ENCODE peak calls at places on chromosome 17, in four cellular contexts. G, A, C and P are unnamed samples.

GRCh38 chr17:36653374-36653773 is 52.0 kb downstream of the MRM1 start:
- DNase-seq in G (peak; percentile 37), A (no peak), C (no peak), P (peak; percentile 38)

GRCh38 chr17:59643159-59643857 is 23.6 kb downstream of the CLTC start:
- DNase-seq in G (no peak), A (peak; percentile 11), C (no peak), P (no peak)

GRCh38 chr17:55741353-55741700 is 9.5 kb upstream of the PCTP start:
- DNase-seq in G (no peak), A (no peak), C (no peak), P (no peak)

GRCh38 chr17:8382880-8383142 is 182 bp downstream of the RPL26 start:
- DNase-seq in G (no peak), A (no peak), C (no peak), P (no peak)

GRCh38 chr17:40528692-40529417 is 27.4 kb upstream of the TNS4 start:
- DNase-seq in G (no peak), A (no peak), C (no peak), P (no peak)

GRCh38 chr17:10156579-10157488 is 41.6 kb downstream of the GAS7 start:
- DNase-seq in G (no peak), A (peak; percentile 91), C (peak; percentile 12), P (no peak)

GRCh38 chr17:17569691-17570090 is 21.8 kb downstream of the PEMT start:
- DNase-seq in G (no peak), A (no peak), C (no peak), P (no peak)

GRCh38 chr17:3986939-3987335 is 22.7 kb upstream of the ATP2A3 start:
- DNase-seq in G (no peak), A (no peak), C (no peak), P (no peak)

GRCh38 chr17:17561408-17562144 is 29.9 kb downstream of the PEMT start:
- DNase-seq in G (no peak), A (no peak), C (no peak), P (no peak)

GRCh38 chr17:30263552-30264333 is 28.0 kb downstream of the BLMH start:
- DNase-seq in G (no peak), A (no peak), C (no peak), P (no peak)

GRCh38 chr17:72476575-72476986 is 355.8 kb downstream of the SOX9 start:
- DNase-seq in G (no peak), A (no peak), C (no peak), P (peak; percentile 89)

GRCh38 chr17:8918811-8919210 is 46.7 kb downstream of the PIK3R5 start:
- DNase-seq in G (no peak), A (no peak), C (no peak), P (no peak)

GRCh38 chr17:67982034-67982640 is 14.1 kb downstream of the C17orf58 start:
- DNase-seq in G (no peak), A (no peak), C (no peak), P (no peak)

GRCh38 chr17:6713130-6713917 is at the start of gene SLC13A5:
- DNase-seq in G (peak; percentile 83), A (no peak), C (no peak), P (peak; percentile 93)

GRCh38 chr17:13563916-13564315 is 37.8 kb downstream of the HS3ST3A1 start:
- DNase-seq in G (no peak), A (no peak), C (no peak), P (no peak)

GRCh38 chr17:58679263-58680037 is 12.4 kb downstream of the TEX14 start:
- DNase-seq in G (peak; percentile 60), A (peak; percentile 94), C (no peak), P (no peak)

GRCh38 chr17:45019177-45019711 is 32.2 kb downstream of the DCAKD start:
- DNase-seq in G (peak; percentile 68), A (peak; percentile 52), C (peak; percentile 41), P (peak; percentile 53)

GRCh38 chr17:61561354-61561753 is 29.7 kb downstream of the NACA2 start:
- DNase-seq in G (no peak), A (no peak), C (no peak), P (no peak)

GRCh38 chr17:30597776-30598288 is 120.6 kb downstream of the GOSR1 start:
- DNase-seq in G (no peak), A (no peak), C (no peak), P (no peak)

GRCh38 chr17:12647023-12647422 is 18.7 kb upstream of the MYOCD start:
- DNase-seq in G (no peak), A (no peak), C (no peak), P (no peak)

GRCh38 chr17:62704381-62704971 is 77.0 kb downstream of the MRC2 start:
- DNase-seq in G (peak; percentile 66), A (no peak), C (peak; percentile 64), P (no peak)

GRCh38 chr17:19346351-19347255 is 15.9 kb downstream of the B9D1 start:
- DNase-seq in G (peak; percentile 78), A (no peak), C (peak; percentile 63), P (no peak)

GRCh38 chr17:71922439-71922838 is 198.4 kb upstream of the SOX9 start:
- DNase-seq in G (no peak), A (peak; percentile 68), C (no peak), P (no peak)

GRCh38 chr17:44636562-44636961 is 19.7 kb upstream of the MEIOC start:
- DNase-seq in G (no peak), A (no peak), C (no peak), P (peak; percentile 30)

GRCh38 chr17:80678621-80679020 is 134.0 kb downstream of the RPTOR start:
- DNase-seq in G (peak; percentile 62), A (no peak), C (peak; percentile 58), P (peak; percentile 55)

DNA sequence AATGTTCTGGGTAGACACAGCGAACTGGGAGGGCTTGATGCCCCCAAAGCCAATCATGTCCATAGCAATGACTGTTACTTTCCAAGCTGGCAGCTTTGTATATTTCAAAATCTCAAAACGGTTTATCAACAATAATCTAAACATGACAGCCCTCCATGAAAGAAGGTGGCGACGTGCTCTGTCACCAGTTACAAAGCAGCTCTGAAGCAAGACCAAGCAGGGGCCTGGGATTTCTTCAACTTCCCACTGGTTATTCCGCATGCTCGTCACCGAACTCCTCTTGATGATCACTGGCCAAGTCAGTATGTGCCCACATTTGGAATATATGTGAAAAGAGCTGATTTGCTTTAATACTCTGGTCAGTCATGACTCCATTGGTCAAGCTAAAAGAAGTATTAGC is 175.6 kb downstream of the VPS53 start:
- DNase-seq in G (no peak), A (no peak), C (no peak), P (no peak)
- H3K4me3 ChIP-seq in G (no peak overlapping the region), A (no peak overlapping the region), C (no peak overlapping the region), P (no peak overlapping the region)

DNA sequence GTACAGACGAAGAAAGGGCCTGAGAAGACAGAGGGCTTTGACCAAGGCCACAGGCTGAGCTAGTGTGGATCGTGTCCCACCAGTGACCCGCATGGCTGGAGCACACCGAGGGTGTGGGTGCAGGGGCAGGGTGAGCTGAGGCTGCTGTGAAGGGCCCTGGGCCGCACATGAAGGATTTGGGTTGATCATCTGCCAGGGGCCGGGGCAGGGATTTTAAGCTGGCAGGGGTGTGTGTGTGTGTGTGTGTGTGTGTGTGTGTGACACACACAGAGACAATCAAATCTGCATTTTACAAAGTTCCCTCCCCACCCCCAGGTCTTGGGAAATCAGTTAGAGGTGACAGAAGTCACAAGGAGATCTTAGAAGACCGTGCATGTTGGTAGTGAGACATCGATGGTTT is 65.2 kb downstream of the SRCIN1 start:
- DNase-seq in G (no peak), A (peak; percentile 47), C (no peak), P (no peak)
- H3K4me3 ChIP-seq in G (no peak overlapping the region), A (no peak overlapping the region), C (no peak overlapping the region), P (no peak overlapping the region)

DNA sequence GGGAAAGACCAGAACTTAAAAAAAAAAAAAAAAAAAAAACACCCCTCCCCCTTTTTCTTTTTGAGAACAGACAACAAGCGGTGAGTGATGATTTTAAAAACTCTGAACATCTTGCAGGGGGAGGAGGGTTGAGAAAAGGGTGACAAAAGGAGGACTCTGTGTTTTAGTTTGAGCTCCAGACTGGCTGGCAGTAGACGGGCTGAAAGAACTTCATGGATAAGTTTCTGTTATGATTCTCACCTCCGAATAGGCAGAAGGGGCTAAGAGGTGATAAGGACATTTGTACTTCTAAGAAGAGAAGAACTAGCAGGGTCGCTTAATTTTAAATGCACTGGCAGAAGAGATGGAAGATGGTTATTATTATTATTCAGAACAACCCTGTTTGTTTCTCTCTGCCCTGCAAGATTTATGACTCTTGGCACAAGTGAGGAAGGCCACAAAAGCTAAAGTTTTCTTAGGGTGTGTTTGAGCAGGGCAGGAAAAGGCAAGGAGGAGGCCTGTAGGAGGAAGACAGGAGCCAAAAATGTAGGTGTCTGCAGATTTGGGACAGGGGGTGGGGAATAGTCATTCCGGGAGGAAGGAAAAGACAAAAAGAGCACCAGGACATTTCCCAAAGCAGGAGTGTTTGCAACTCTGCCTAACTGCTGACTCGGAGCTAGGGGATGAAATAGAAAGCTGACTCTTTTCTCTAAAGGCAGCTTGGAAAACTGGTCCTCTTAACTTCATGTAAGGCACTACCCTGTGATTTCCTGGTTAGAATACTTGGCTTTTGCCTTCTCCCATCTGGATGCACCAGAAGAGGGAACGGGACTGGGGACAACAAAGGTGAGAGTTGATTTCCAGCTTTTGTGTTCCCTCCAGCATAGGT is 11.9 kb upstream of the HOXB2 start:
- DNase-seq in G (no peak), A (no peak), C (no peak), P (no peak)
- H3K4me3 ChIP-seq in G (no peak overlapping the region), A (no peak overlapping the region), C (no peak overlapping the region), P (no peak overlapping the region)

DNA sequence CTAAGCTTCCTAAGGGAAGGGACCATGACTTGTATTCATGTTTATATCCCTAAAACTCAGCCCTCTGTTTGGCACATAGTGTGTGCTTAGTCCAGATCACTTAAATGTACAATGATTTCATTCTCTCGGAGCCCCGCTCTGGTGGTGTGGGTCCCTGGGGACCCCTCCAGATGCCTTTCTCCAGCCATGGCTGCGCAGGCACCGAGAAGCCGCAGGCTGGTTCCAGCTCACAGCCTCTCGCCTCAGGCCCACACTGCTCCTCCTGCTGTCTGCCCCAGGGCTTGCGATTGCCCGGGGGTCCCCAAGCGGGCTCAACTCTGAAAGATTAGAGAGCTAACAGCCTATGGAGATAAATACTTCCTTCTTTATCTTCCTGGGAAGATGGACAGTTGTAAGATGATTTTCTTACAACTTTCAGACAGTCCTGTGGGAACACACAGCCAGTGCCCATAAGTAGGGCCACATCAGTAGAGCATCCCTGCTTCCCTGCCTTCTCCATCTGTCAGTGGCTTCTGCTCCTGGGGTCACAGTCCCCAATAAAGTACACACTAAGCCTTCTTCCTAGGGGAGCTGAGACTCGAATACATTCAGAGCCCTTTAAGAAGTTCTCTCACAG is 66.2 kb downstream of the CENPV start:
- DNase-seq in G (no peak), A (peak; percentile 86), C (no peak), P (no peak)
- H3K4me3 ChIP-seq in G (no peak overlapping the region), A (peak overlapping the region; percentile 64), C (no peak overlapping the region), P (no peak overlapping the region)

GRCh38 chr17:81700353-81701287 is 2.5 kb upstream of the MRPL12 start:
- DNase-seq in G (no peak), A (no peak), C (no peak), P (no peak)
- H3K4me3 ChIP-seq in G (no peak overlapping the region), A (no peak overlapping the region), C (no peak overlapping the region), P (no peak overlapping the region)